ENCODE peak calls at places on chromosome 12, in six cellular contexts. T, W, E, H, Z and F are unnamed samples.

GRCh38 chr12:33180921-33181320 is 258.7 kb downstream of the SYT10 start:
- DNase-seq in T (peak), W (no peak), E (no peak), H (no peak), Z (no peak), F (no peak)

GRCh38 chr12:4355843-4356327 is 23.6 kb downstream of the FGF23 start:
- DNase-seq in T (peak), W (peak), E (peak), H (peak), Z (peak), F (peak)

GRCh38 chr12:67919406-67919805 is 69.8 kb upstream of the IFNG-AS1 start:
- DNase-seq in T (peak), W (no peak), E (no peak), H (no peak), Z (no peak), F (no peak)

GRCh38 chr12:28026701-28027100 is 54.2 kb upstream of the PTHLH start:
- DNase-seq in T (peak), W (peak), E (peak), H (no peak), Z (no peak), F (no peak)

GRCh38 chr12:68614105-68614679 is 3.5 kb downstream of the RAP1B start:
- DNase-seq in T (no peak), W (no peak), E (no peak), H (no peak), Z (no peak), F (no peak)

GRCh38 chr12:49797452-49797782 is 30.8 kb downstream of the NCKAP5L start:
- DNase-seq in T (no peak), W (no peak), E (no peak), H (no peak), Z (no peak), F (no peak)

GRCh38 chr12:108563135-108563803 is 873 bp downstream of the ISCU start:
- DNase-seq in T (peak), W (peak), E (peak), H (peak), Z (peak), F (peak)

GRCh38 chr12:110317921-110318320 is 36.9 kb downstream of the ATP2A2 start:
- DNase-seq in T (peak), W (no peak), E (no peak), H (no peak), Z (no peak), F (no peak)

GRCh38 chr12:46205293-46205692 is 63.5 kb downstream of the SLC38A1 start:
- DNase-seq in T (no peak), W (no peak), E (no peak), H (no peak), Z (no peak), F (no peak)

GRCh38 chr12:115440438-115440837 is 756.5 kb upstream of the TBX3 start:
- DNase-seq in T (peak), W (peak), E (peak), H (no peak), Z (no peak), F (no peak)

GRCh38 chr12:51171884-51172514 is 936 bp downstream of the TFCP2 start:
- DNase-seq in T (peak), W (peak), E (no peak), H (no peak), Z (no peak), F (peak)

GRCh38 chr12:40831916-40832315 is 139.7 kb downstream of the CNTN1 start:
- DNase-seq in T (peak), W (no peak), E (no peak), H (no peak), Z (no peak), F (no peak)

GRCh38 chr12:108119126-108119973 is 9.7 kb upstream of the WSCD2 start:
- DNase-seq in T (peak), W (peak), E (no peak), H (no peak), Z (no peak), F (no peak)

GRCh38 chr12:50344775-50345174 is 51.6 kb downstream of the FAM186A start:
- DNase-seq in T (no peak), W (no peak), E (no peak), H (no peak), Z (no peak), F (no peak)

GRCh38 chr12:117889098-117889497 is 79.7 kb downstream of the KSR2 start:
- DNase-seq in T (no peak), W (no peak), E (no peak), H (no peak), Z (no peak), F (no peak)

GRCh38 chr12:127485528-127485927 is 781.4 kb upstream of the TMEM132C start:
- DNase-seq in T (peak), W (no peak), E (no peak), H (no peak), Z (no peak), F (no peak)

GRCh38 chr12:126384029-126384564 is 1318.9 kb downstream of the AACS start:
- DNase-seq in T (no peak), W (no peak), E (no peak), H (no peak), Z (no peak), F (peak)

GRCh38 chr12:57632898-57633825 is at the start of gene B4GALNT1:
- DNase-seq in T (peak), W (peak), E (peak), H (peak), Z (peak), F (peak)

GRCh38 chr12:124630791-124631313 is 63.4 kb upstream of the NCOR2 start:
- DNase-seq in T (no peak), W (no peak), E (no peak), H (no peak), Z (no peak), F (peak)

GRCh38 chr12:109387425-109388166 is 39.9 kb downstream of the MYO1H start:
- DNase-seq in T (peak), W (peak), E (peak), H (no peak), Z (peak), F (peak)

GRCh38 chr12:128316078-128316477 is 49.1 kb downstream of the TMEM132C start:
- DNase-seq in T (no peak), W (no peak), E (no peak), H (no peak), Z (no peak), F (no peak)

GRCh38 chr12:109092484-109093021 is 719 bp downstream of the ALKBH2 start:
- DNase-seq in T (peak), W (peak), E (no peak), H (no peak), Z (no peak), F (no peak)

GRCh38 chr12:122203301-122203967 is at the start of gene B3GNT4:
- DNase-seq in T (peak), W (peak), E (peak), H (peak), Z (peak), F (peak)

GRCh38 chr12:104673294-104674062 is 216.7 kb downstream of the CHST11 start:
- DNase-seq in T (no peak), W (no peak), E (peak), H (no peak), Z (no peak), F (no peak)

GRCh38 chr12:104671407-104672095 is 214.8 kb downstream of the CHST11 start:
- DNase-seq in T (peak), W (peak), E (peak), H (peak), Z (peak), F (no peak)

GRCh38 chr12:104672096-104672445 is 215.3 kb downstream of the CHST11 start:
- DNase-seq in T (no peak), W (no peak), E (no peak), H (no peak), Z (no peak), F (no peak)

GRCh38 chr12:104672501-104673265 is 215.9 kb downstream of the CHST11 start:
- DNase-seq in T (peak), W (no peak), E (no peak), H (peak), Z (no peak), F (no peak)

DNA sequence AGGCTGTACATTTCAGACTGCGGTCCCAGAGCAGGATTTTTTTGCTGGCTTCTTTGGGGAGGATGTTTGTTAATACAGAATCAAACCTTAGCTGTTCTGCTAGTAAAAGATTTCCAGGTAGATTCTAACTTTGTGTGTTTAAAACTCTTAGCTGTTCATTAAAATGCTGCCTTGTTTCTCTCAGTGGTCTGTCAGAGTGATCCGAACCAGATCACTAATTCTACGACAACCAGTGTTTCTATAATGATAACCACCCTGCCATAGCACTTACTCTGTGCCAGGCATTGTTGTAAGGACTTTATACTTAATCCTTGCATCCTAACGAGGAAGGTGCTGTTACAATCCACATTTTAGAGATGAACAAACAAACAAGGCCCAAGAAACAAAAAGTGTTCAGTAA is 217.3 kb downstream of the CHST11 start:
- DNase-seq in T (no peak), W (no peak), E (no peak), H (no peak), Z (no peak), F (no peak)
- H3K4me3 ChIP-seq in T (no peak), W (no peak), E (no peak), H (no peak), Z (no peak), F (no peak)

GRCh38 chr12:13099066-13099909 is 4.2 kb downstream of the GSG1 start:
- DNase-seq in T (no peak), W (no peak), E (no peak), H (no peak), Z (no peak), F (no peak)

GRCh38 chr12:13101854-13102375 is 1.6 kb downstream of the GSG1 start:
- DNase-seq in T (peak), W (no peak), E (no peak), H (no peak), Z (no peak), F (no peak)

GRCh38 chr12:13100610-13100881 is 2.9 kb downstream of the GSG1 start:
- DNase-seq in T (no peak), W (no peak), E (no peak), H (no peak), Z (no peak), F (no peak)

GRCh38 chr12:13100882-13101769 is 2.3 kb downstream of the GSG1 start:
- DNase-seq in T (peak), W (peak), E (peak), H (peak), Z (peak), F (peak)

DNA sequence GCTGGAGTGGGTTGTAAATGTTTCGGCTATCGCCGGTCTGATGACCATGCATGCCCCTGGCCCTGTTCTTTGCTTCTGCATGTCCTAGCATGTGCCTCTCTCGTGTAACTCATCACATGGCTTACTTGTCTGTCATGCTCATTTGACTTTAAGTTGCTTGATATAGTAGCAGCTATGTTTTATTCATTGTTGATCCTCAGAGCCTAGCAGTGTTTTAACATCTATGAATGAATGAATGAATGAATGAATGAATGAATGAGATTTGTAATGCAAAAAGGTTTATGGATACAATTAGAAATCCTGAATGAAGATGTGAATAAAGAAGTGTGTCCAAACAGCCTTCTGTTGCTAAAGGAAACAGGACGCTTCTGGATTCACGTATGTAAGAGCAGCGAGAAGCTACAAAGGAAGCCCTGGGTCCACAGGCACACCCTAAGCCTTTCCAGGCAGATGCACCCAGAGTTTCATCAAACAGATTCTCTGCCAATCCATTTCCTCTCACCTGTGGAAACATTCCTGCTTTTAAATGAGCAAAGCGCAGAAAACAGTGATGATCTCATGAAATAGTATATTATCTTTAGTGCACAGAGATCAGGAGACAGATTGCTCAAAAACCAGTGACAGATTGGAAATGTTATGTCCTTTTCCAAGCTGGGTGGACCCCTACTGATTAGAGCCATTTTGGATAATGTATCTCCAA is 3.4 kb downstream of the GSG1 start:
- DNase-seq in T (peak), W (no peak), E (no peak), H (no peak), Z (no peak), F (no peak)
- H3K4me3 ChIP-seq in T (no peak), W (no peak), E (peak), H (peak), Z (peak), F (no peak)

DNA sequence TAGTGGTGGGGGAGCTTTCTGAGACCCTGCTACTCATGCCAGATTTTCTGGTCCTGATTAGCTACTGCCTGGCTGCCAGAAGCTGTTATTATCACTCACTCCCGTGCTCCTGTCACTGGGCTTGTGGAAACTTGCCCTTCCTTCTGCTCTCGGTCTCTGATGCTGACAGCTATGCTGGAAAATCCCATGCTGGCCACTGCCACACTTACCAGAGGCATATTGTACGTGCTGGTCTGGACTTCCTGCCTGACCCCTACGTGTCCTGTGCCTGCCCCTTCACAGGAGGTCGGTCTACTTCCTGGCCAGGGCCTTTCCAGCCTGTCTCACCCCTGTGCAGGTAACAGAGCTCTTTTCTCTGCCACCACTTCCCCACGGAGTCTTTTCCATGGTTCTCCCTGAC is 149.4 kb upstream of the PLEKHG7 start:
- DNase-seq in T (peak), W (peak), E (peak), H (no peak), Z (no peak), F (no peak)
- H3K4me3 ChIP-seq in T (no peak), W (no peak), E (no peak), H (no peak), Z (no peak), F (no peak)

GRCh38 chr12:106138279-106138645 is 492 bp downstream of the NUAK1 start:
- DNase-seq in T (peak), W (no peak), E (peak), H (no peak), Z (no peak), F (no peak)
- H3K4me3 ChIP-seq in T (peak), W (no peak), E (peak), H (peak), Z (peak), F (peak)

DNA sequence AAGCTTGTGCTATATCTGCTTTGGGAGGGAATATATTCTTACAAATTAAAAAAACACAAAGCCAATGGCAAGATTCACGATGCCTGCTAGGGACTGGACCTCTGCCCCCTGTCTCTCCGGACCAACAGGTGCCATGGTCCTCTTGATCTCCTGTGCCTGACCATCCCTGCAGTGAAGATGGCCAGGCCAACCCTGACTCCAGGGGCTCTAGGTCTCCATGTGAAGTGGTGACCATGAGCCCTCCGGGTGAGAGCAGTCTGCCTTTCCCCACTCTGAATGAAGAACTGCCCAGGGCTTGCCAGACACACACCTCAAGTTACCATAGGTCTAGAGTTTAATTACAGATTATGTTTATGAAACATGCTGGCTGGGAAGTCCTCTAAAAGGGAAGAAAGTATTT is 1.5 kb downstream of the ARHGDIB start:
- DNase-seq in T (no peak), W (no peak), E (no peak), H (no peak), Z (no peak), F (no peak)
- H3K4me3 ChIP-seq in T (no peak), W (no peak), E (no peak), H (peak), Z (no peak), F (no peak)

GRCh38 chr12:64566122-64566521 is 44.2 kb upstream of the RASSF3 start:
- DNase-seq in T (no peak), W (no peak), E (no peak), H (no peak), Z (no peak), F (no peak)
- H3K4me3 ChIP-seq in T (no peak), W (no peak), E (no peak), H (no peak), Z (no peak), F (no peak)

GRCh38 chr12:79689041-79689476 is 1.7 kb downstream of the PAWR start:
- DNase-seq in T (no peak), W (no peak), E (no peak), H (no peak), Z (no peak), F (no peak)

GRCh38 chr12:79687711-79688270 is 3.0 kb downstream of the PAWR start:
- DNase-seq in T (peak), W (no peak), E (no peak), H (no peak), Z (no peak), F (no peak)

GRCh38 chr12:79688376-79689040 is 2.3 kb downstream of the PAWR start:
- DNase-seq in T (peak), W (no peak), E (no peak), H (no peak), Z (no peak), F (no peak)

GRCh38 chr12:79685068-79685467 is 5.7 kb downstream of the PAWR start:
- DNase-seq in T (peak), W (no peak), E (no peak), H (no peak), Z (no peak), F (no peak)

DNA sequence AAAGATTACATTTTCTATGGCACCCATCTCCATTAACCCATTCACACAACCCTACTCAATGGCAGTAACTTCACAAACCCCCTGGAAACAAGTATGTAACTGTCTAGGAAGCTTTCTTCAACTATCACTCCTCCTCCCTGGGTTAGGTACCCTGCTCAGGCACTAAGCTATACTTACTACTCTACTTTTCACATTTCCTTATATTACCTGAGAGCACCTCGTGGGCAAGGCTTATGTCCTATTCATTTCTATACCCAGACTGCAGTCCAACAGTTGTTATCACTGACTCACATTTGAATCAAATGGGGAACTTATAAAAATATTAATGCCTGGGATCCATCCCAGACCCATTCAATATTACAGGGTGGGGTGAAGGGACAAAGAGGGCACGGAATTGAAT is 4.6 kb downstream of the PAWR start:
- DNase-seq in T (peak), W (no peak), E (no peak), H (no peak), Z (no peak), F (no peak)
- H3K4me3 ChIP-seq in T (peak), W (no peak), E (no peak), H (peak), Z (no peak), F (no peak)